ENCODE peak calls at places on chromosomes 13 and 19, in four cellular contexts. One of them, this sample, is unnamed.
A peak's percentile ranks its signal among the peaks of the same experiment; 100 is the strongest.

GRCh38 chr13:76516013-76516412 is 370.2 kb downstream of the KCTD12 start:
- DNase-seq in heart right ventricle: no peak
- DNase-seq in pancreas: no peak
- DNase-seq in GM12878: no peak
- DNase-seq in this sample: no peak

GRCh38 chr13:27634231-27634630 is 12.5 kb downstream of the POLR1D start:
- DNase-seq in heart right ventricle: no peak
- DNase-seq in pancreas: no peak
- DNase-seq in GM12878: no peak
- DNase-seq in this sample: no peak

GRCh38 chr19:1049841-1050240 is 9.9 kb downstream of the ABCA7 start:
- DNase-seq in heart right ventricle: no peak
- DNase-seq in pancreas: no peak
- DNase-seq in GM12878: no peak
- DNase-seq in this sample: no peak

GRCh38 chr19:12788682-12789097 is 2.6 kb upstream of the JUNB start:
- DNase-seq in heart right ventricle: peak; percentile 84
- DNase-seq in pancreas: peak; percentile 86
- DNase-seq in GM12878: peak; percentile 84
- DNase-seq in this sample: peak; percentile 90

GRCh38 chr13:19586904-19587634 is 25.7 kb upstream of the TPTE2 start:
- DNase-seq in heart right ventricle: peak; percentile 27
- DNase-seq in pancreas: no peak
- DNase-seq in GM12878: peak; percentile 65
- DNase-seq in this sample: peak; percentile 50

GRCh38 chr19:51808333-51808986 is 13.5 kb downstream of the FPR3 start:
- DNase-seq in heart right ventricle: no peak
- DNase-seq in pancreas: no peak
- DNase-seq in GM12878: no peak
- DNase-seq in this sample: no peak

GRCh38 chr13:62875118-62875640 is 1459.5 kb upstream of the PCDH20 start:
- DNase-seq in heart right ventricle: no peak
- DNase-seq in pancreas: no peak
- DNase-seq in GM12878: no peak
- DNase-seq in this sample: no peak

GRCh38 chr13:43023244-43023931 is at the start of gene DNAJC15:
- DNase-seq in heart right ventricle: peak; percentile 86
- DNase-seq in pancreas: peak; percentile 78
- DNase-seq in GM12878: peak; percentile 57
- DNase-seq in this sample: peak; percentile 90

GRCh38 chr19:7928741-7929701 is 3.1 kb upstream of the CTXN1 start:
- DNase-seq in heart right ventricle: no peak
- DNase-seq in pancreas: peak; percentile 79
- DNase-seq in GM12878: no peak
- DNase-seq in this sample: peak; percentile 57

GRCh38 chr13:113804017-113804702 is 45.1 kb downstream of the TMEM255B start:
- DNase-seq in heart right ventricle: no peak
- DNase-seq in pancreas: no peak
- DNase-seq in GM12878: no peak
- DNase-seq in this sample: peak; percentile 14

GRCh38 chr19:2077398-2077797 is 18.7 kb downstream of the MOB3A start:
- DNase-seq in heart right ventricle: no peak
- DNase-seq in pancreas: no peak
- DNase-seq in GM12878: no peak
- DNase-seq in this sample: no peak
- H3K4me1 ChIP-seq in heart right ventricle: no peaks in the 10 kb centered on the region
- H3K4me1 ChIP-seq in pancreas: no peaks in the 10 kb centered on the region
- H3K4me1 ChIP-seq in GM12878: peaks cover 39% of the 10 kb centered on the region
- H3K4me1 ChIP-seq in this sample: no peaks in the 10 kb centered on the region

GRCh38 chr19:17687857-17688784 is at the start of gene UNC13A:
- DNase-seq in heart right ventricle: peak; percentile 56
- DNase-seq in pancreas: peak; percentile 65
- DNase-seq in GM12878: no peak
- DNase-seq in this sample: peak; percentile 54
- H3K4me1 ChIP-seq in heart right ventricle: peaks cover 32% of the 10 kb centered on the region
- H3K4me1 ChIP-seq in pancreas: no peaks in the 10 kb centered on the region
- H3K4me1 ChIP-seq in GM12878: no peaks in the 10 kb centered on the region
- H3K4me1 ChIP-seq in this sample: peaks cover 4% of the 10 kb centered on the region

DNA sequence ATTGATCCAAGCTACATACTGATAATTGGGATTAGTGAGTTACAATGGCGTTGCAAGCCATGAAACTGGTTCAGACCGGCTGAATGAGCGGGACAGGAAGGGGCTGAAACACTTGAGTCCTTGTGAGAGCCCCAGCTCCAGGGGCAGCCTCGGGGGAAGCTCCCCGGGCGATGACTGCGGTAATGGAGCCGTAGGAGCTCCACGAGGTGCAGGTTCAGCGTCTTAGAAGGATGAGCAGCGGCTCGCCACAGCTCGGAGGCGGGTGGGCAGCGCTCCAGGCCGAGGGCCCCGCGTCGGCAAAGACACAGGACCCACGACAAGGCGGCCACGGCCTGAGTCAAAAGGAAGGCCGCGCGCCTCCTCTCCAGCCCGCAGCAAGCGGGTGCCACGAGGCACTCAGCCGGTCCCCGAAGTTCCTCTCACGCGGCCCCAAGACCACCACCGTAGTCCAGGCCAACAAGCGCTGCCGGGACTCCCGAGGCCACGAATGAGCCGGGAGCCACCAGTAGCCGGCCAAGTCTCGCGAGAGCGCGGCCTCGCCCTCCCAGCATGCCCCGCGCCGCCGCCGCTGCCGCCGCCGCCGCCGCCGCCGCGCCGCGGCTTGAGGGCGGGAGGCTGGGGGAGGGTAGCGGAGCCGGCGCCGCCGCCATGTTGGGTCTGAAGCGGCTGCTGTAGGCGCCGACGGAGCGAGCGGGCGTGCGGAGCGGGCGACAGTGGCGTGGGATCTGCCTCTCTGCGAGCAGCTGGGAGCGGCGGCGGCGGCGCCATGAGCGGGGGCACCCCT is at the start of gene LSM14A:
- DNase-seq in heart right ventricle: peak; percentile 95
- DNase-seq in pancreas: peak; percentile 93
- DNase-seq in GM12878: peak; percentile 33
- DNase-seq in this sample: peak; percentile 96
- H3K4me1 ChIP-seq in heart right ventricle: peaks cover 47% of the 10 kb centered on the region
- H3K4me1 ChIP-seq in pancreas: peaks cover 40% of the 10 kb centered on the region
- H3K4me1 ChIP-seq in GM12878: peaks cover 17% of the 10 kb centered on the region
- H3K4me1 ChIP-seq in this sample: peaks cover 32% of the 10 kb centered on the region

GRCh38 chr19:18610245-18610555 is 2.5 kb upstream of the TMEM59L start:
- DNase-seq in heart right ventricle: no peak
- DNase-seq in pancreas: no peak
- DNase-seq in GM12878: no peak
- DNase-seq in this sample: no peak
- H3K4me1 ChIP-seq in heart right ventricle: peaks cover 38% of the 10 kb centered on the region
- H3K4me1 ChIP-seq in pancreas: no peaks in the 10 kb centered on the region
- H3K4me1 ChIP-seq in GM12878: no peaks in the 10 kb centered on the region
- H3K4me1 ChIP-seq in this sample: peaks cover 27% of the 10 kb centered on the region

DNA sequence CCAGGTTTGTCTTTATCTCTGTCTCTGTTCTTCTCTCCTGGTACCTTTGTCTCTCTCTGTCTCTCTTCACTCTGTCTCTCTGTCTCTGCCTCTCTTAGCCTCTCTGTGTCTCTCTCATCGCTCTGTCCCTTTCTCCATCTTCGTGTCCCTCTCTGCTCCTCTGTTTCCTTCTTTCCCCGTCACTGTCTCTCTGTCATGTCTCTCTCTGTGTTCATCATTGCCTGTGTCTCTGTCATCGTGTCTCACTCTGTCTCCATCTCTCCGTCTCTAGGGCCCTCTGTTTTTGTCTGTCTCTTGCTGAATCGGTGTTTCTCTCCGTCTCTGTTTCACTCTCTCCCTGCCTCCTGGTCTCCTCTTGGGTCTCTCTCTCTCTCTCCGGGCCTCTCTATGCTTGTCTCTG is 2.9 kb upstream of the KCNN4 start:
- DNase-seq in heart right ventricle: no peak
- DNase-seq in pancreas: no peak
- DNase-seq in GM12878: no peak
- DNase-seq in this sample: no peak
- H3K4me1 ChIP-seq in heart right ventricle: peaks cover 4% of the 10 kb centered on the region
- H3K4me1 ChIP-seq in pancreas: no peaks in the 10 kb centered on the region
- H3K4me1 ChIP-seq in GM12878: peaks cover 50% of the 10 kb centered on the region
- H3K4me1 ChIP-seq in this sample: peaks cover 22% of the 10 kb centered on the region

GRCh38 chr19:18503971-18504885 is 17.6 kb downstream of the ELL start:
- DNase-seq in heart right ventricle: no peak
- DNase-seq in pancreas: peak; percentile 61
- DNase-seq in GM12878: no peak
- DNase-seq in this sample: peak; percentile 82

GRCh38 chr19:18504886-18505610 is 16.8 kb downstream of the ELL start:
- DNase-seq in heart right ventricle: no peak
- DNase-seq in pancreas: no peak
- DNase-seq in GM12878: no peak
- DNase-seq in this sample: no peak

GRCh38 chr19:18502633-18503294 is 19.1 kb downstream of the ELL start:
- DNase-seq in heart right ventricle: peak; percentile 56
- DNase-seq in pancreas: no peak
- DNase-seq in GM12878: no peak
- DNase-seq in this sample: no peak

GRCh38 chr19:18502236-18502632 is 19.6 kb downstream of the ELL start:
- DNase-seq in heart right ventricle: no peak
- DNase-seq in pancreas: no peak
- DNase-seq in GM12878: no peak
- DNase-seq in this sample: no peak

GRCh38 chr19:18503337-18503970 is 18.4 kb downstream of the ELL start:
- DNase-seq in heart right ventricle: no peak
- DNase-seq in pancreas: no peak
- DNase-seq in GM12878: no peak
- DNase-seq in this sample: no peak
- H3K4me1 ChIP-seq in heart right ventricle: peaks cover 100% of the 10 kb centered on the region
- H3K4me1 ChIP-seq in pancreas: peaks cover 41% of the 10 kb centered on the region
- H3K4me1 ChIP-seq in GM12878: peaks cover 46% of the 10 kb centered on the region
- H3K4me1 ChIP-seq in this sample: peaks cover 68% of the 10 kb centered on the region

DNA sequence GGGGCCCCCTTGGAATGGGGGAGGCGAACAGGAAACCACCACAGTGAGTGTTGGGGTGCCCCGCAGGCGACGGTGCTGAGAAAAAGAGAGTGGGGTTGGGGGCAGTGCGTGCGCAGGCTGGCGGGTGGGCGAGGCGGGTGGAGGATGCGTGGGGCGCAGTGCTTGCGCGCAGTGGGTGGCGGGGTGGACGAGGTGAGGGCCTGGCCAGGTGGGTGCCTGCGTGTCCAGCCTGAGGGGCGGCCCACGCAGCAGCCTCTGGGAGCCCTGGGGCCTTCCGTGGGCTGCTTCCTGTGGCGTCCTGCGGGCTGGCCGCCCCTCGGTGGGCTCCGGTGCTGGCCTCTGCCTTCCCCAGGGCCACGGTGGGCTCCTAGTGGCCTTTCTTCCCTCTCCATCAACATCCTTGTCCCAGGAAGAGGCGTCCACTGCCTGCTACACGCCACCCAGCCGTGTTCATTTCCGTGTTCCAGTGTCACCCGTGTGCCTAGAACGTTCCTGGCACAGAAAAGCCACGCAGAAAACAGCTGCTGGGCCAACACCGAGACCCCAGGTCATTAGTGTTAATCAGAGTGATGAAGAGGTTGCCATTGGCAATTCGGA is 7.1 kb downstream of the ATP11A start:
- DNase-seq in heart right ventricle: no peak
- DNase-seq in pancreas: no peak
- DNase-seq in GM12878: no peak
- DNase-seq in this sample: no peak
- H3K4me1 ChIP-seq in heart right ventricle: peaks cover 75% of the 10 kb centered on the region
- H3K4me1 ChIP-seq in pancreas: peaks cover 4% of the 10 kb centered on the region
- H3K4me1 ChIP-seq in GM12878: peaks cover 13% of the 10 kb centered on the region
- H3K4me1 ChIP-seq in this sample: peaks cover 9% of the 10 kb centered on the region

GRCh38 chr19:38690832-38691231 is 43.4 kb downstream of the ACTN4 start:
- DNase-seq in heart right ventricle: no peak
- DNase-seq in pancreas: no peak
- DNase-seq in GM12878: no peak
- DNase-seq in this sample: no peak
- H3K4me1 ChIP-seq in heart right ventricle: peaks cover 98% of the 10 kb centered on the region
- H3K4me1 ChIP-seq in pancreas: peaks cover 32% of the 10 kb centered on the region
- H3K4me1 ChIP-seq in GM12878: peaks cover 53% of the 10 kb centered on the region
- H3K4me1 ChIP-seq in this sample: peaks cover 78% of the 10 kb centered on the region